ENCODE peak calls at places on chromosomes 4 and X, in five cellular contexts. X is pulmonary artery endothelial cell; V is stimulated activated CD8-positive, alpha-beta memory T cell treated with anti-CD3 and anti-CD28 coated beads, Interleukin-15, amount 100 ng/mL, for 24 hours; L is left ventricle myocardium inferior; J is activated CD8-positive, alpha-beta memory T cell treated with anti-CD3 and anti-CD28 coated beads, Interleukin-2, amount 50 U/mL, for 48 hours. R is an unnamed sample.

GRCh38 chr4:69984030-69984443 is 11.7 kb upstream of the STATH start:
- DNase-seq in J (no peak), X (no peak), L (no peak), V (no peak), R (no peak)

GRCh38 chr4:121784975-121785374 is 16.1 kb upstream of the EXOSC9 start:
- DNase-seq in J (no peak), L (no peak), X (peak; percentile 74), V (no peak), R (no peak)

GRCh38 chr4:53622739-53623151 is 31.5 kb upstream of the LNX1 start:
- DNase-seq in J (no peak), L (no peak), V (no peak), X (no peak), R (no peak)

GRCh38 chrX:133314297-133314696 is 96.1 kb upstream of the TFDP3 start:
- DNase-seq in X (no peak), L (no peak), V (no peak), J (no peak), R (no peak)

GRCh38 chr4:112436987-112437386 is 79.0 kb downstream of the NEUROG2 start:
- DNase-seq in L (no peak), V (no peak), X (no peak), J (no peak), R (no peak)

GRCh38 chr4:140151700-140152014 is 2.3 kb downstream of the MAML3 start:
- DNase-seq in L (peak; percentile 78), V (no peak), X (peak; percentile 85), J (no peak), R (peak; percentile 84)

GRCh38 chr4:109368661-109369060 is 65.0 kb upstream of the SEC24B start:
- DNase-seq in X (no peak), V (no peak), L (no peak), J (no peak), R (no peak)

GRCh38 chr4:24470681-24471622 is 113.4 kb downstream of the DHX15 start:
- DNase-seq in J (peak; percentile 60), X (no peak), L (peak; percentile 52), V (no peak), R (peak; percentile 39)

GRCh38 chr4:81905966-81906365 is 434.3 kb upstream of the RASGEF1B start:
- DNase-seq in X (no peak), L (no peak), J (no peak), V (no peak), R (no peak)

GRCh38 chrX:55924574-55924973 is 207.0 kb downstream of the RRAGB start:
- DNase-seq in L (no peak), J (no peak), X (no peak), V (no peak), R (no peak)

GRCh38 chrX:13875572-13875971 is 58.7 kb upstream of the GPM6B start:
- DNase-seq in L (no peak), J (no peak), X (no peak), V (no peak), R (no peak)

GRCh38 chrX:52424658-52425057 is 55.8 kb downstream of the XAGE2 start:
- DNase-seq in V (no peak), L (no peak), J (no peak), X (no peak), R (no peak)

GRCh38 chr4:55615008-55615407 is 21.1 kb downstream of the NMU start:
- DNase-seq in X (no peak), L (no peak), J (no peak), V (no peak), R (no peak)

GRCh38 chrX:23883737-23884354 is 23.9 kb downstream of the APOO start:
- DNase-seq in V (no peak), L (no peak), J (no peak), X (no peak), R (no peak)

GRCh38 chr4:189090174-189090814 is 850.4 kb upstream of the FRG1 start:
- DNase-seq in J (no peak), L (no peak), V (no peak), X (no peak), R (no peak)

GRCh38 chrX:112832481-112833095 is 8.0 kb downstream of the AMOT start:
- DNase-seq in X (no peak), V (no peak), J (no peak), L (no peak), R (no peak)

GRCh38 chr4:159012381-159012780 is 90.5 kb upstream of the RAPGEF2 start:
- DNase-seq in L (no peak), X (no peak), V (no peak), J (no peak), R (no peak)

R was measured in Ammon's horn.